ENCODE peak calls at places on chromosomes 16 and 17, in nine cellular contexts. E is CD4-positive, alpha-beta T cell; M is activated CD8-positive, alpha-beta T cell treated with anti-CD3 and anti-CD28 coated beads for 36 hours; Z is fibroblast of the aortic adventitia; D is Calu3; R is AG09319; A is GM10248; J is suprapubic skin; P is sigmoid colon. Y is an unnamed sample.

GRCh38 chr16:27579086-27579980 is 29.4 kb downstream of the KATNIP start:
- DNase-seq in R (peak), M (no peak), A (no peak), Z (peak), E (no peak), J (no peak), D (no peak), P (peak), Y (no peak)

GRCh38 chr17:4357671-4358070 is 8.8 kb downstream of the UBE2G1 start:
- DNase-seq in M (no peak), P (no peak), J (no peak), D (no peak), A (no peak), E (no peak), R (no peak), Z (no peak), Y (no peak)

GRCh38 chr16:81730090-81731051 is 48.7 kb upstream of the PLCG2 start:
- DNase-seq in M (peak), E (no peak), J (peak), A (peak), P (peak), R (no peak), Z (peak), D (peak), Y (no peak)

GRCh38 chr16:25390761-25391160 is 133.1 kb upstream of the ZKSCAN2 start:
- DNase-seq in E (no peak), A (no peak), Z (no peak), P (no peak), D (no peak), M (peak), R (no peak), J (no peak), Y (no peak)

GRCh38 chr16:24718967-24719521 is 10.4 kb upstream of the TNRC6A start:
- DNase-seq in A (no peak), Z (no peak), J (no peak), P (no peak), E (no peak), R (no peak), M (no peak), D (no peak), Y (no peak)

GRCh38 chr16:3045758-3046505 is 429 bp upstream of the MMP25 start:
- DNase-seq in D (no peak), P (no peak), E (no peak), J (no peak), A (peak), Z (no peak), R (no peak), M (no peak), Y (no peak)

GRCh38 chr17:4043862-4044261 is 79.6 kb upstream of the ATP2A3 start:
- DNase-seq in A (no peak), J (no peak), Z (no peak), R (no peak), E (peak), M (peak), D (no peak), P (no peak), Y (no peak)

GRCh38 chr17:76404976-76405563 is 20.7 kb downstream of the SPHK1 start:
- DNase-seq in E (no peak), J (no peak), M (no peak), Z (no peak), D (no peak), R (no peak), A (no peak), P (no peak), Y (peak)

GRCh38 chr16:47358816-47359215 is 102.0 kb downstream of the ITFG1 start:
- DNase-seq in M (no peak), R (no peak), P (no peak), J (no peak), E (no peak), D (no peak), Z (no peak), A (no peak), Y (no peak)

GRCh38 chr16:57875347-57875746 is 73.1 kb upstream of the KIFC3 start:
- DNase-seq in A (no peak), R (no peak), D (no peak), J (no peak), M (no peak), Z (no peak), E (no peak), P (no peak), Y (no peak)

GRCh38 chr17:50022463-50023130 is 27.6 kb upstream of the DLX3 start:
- DNase-seq in Z (no peak), J (no peak), P (no peak), D (no peak), M (no peak), E (no peak), A (no peak), R (no peak), Y (no peak)

GRCh38 chr16:27402964-27403600 is 1.1 kb downstream of the IL21R start:
- DNase-seq in J (no peak), R (no peak), D (no peak), A (peak), P (no peak), Z (no peak), M (peak), E (peak), Y (no peak)

GRCh38 chr16:25235991-25236390 is 19.2 kb downstream of the AQP8 start:
- DNase-seq in M (no peak), J (no peak), P (no peak), E (no peak), Z (no peak), D (no peak), R (no peak), A (no peak), Y (no peak)

GRCh38 chr17:79680381-79680780 is 50.4 kb upstream of the ENPP7 start:
- DNase-seq in E (no peak), M (no peak), R (no peak), Z (no peak), D (no peak), J (no peak), P (no peak), A (no peak), Y (no peak)

GRCh38 chr17:6439951-6440350 is 4.3 kb upstream of the PIMREG start:
- DNase-seq in M (no peak), E (no peak), J (no peak), A (no peak), Z (no peak), D (no peak), P (no peak), R (no peak), Y (no peak)

GRCh38 chr16:64910351-64910750 is 211.5 kb downstream of the CDH11 start:
- DNase-seq in Z (peak), A (no peak), M (no peak), D (no peak), E (no peak), R (peak), J (no peak), P (no peak), Y (peak)

GRCh38 chr17:79935197-79935844 is 96.1 kb upstream of the CBX4 start:
- DNase-seq in M (no peak), P (no peak), J (no peak), E (no peak), R (no peak), D (no peak), Z (no peak), A (no peak), Y (no peak)

GRCh38 chr17:76270770-76271668 is 5.9 kb downstream of the UBALD2 start:
- DNase-seq in M (peak), P (no peak), E (no peak), R (no peak), D (no peak), A (no peak), Z (no peak), J (no peak), Y (no peak)

GRCh38 chr16:1497014-1497598 is 3.9 kb downstream of the TELO2 start:
- DNase-seq in E (no peak), M (no peak), A (no peak), R (no peak), P (peak), J (no peak), D (no peak), Z (no peak), Y (no peak)

GRCh38 chr17:29623283-29623647 is 553 bp upstream of the CORO6 start:
- DNase-seq in P (no peak), J (no peak), D (no peak), Z (no peak), A (no peak), R (no peak), E (no peak), M (no peak), Y (no peak)

GRCh38 chr17:29627951-29628350 is 5.2 kb upstream of the CORO6 start:
- DNase-seq in M (no peak), A (no peak), D (no peak), E (no peak), R (no peak), Z (no peak), P (no peak), J (no peak), Y (no peak)

GRCh38 chr17:29624586-29624985 is 1.9 kb upstream of the CORO6 start:
- DNase-seq in A (no peak), M (peak), J (no peak), E (no peak), D (no peak), R (no peak), P (peak), Z (no peak), Y (no peak)

GRCh38 chr17:29622337-29623282 is at the start of gene CORO6:
- DNase-seq in E (peak), R (no peak), M (peak), Z (peak), J (peak), D (peak), A (peak), P (peak), Y (no peak)

DNA sequence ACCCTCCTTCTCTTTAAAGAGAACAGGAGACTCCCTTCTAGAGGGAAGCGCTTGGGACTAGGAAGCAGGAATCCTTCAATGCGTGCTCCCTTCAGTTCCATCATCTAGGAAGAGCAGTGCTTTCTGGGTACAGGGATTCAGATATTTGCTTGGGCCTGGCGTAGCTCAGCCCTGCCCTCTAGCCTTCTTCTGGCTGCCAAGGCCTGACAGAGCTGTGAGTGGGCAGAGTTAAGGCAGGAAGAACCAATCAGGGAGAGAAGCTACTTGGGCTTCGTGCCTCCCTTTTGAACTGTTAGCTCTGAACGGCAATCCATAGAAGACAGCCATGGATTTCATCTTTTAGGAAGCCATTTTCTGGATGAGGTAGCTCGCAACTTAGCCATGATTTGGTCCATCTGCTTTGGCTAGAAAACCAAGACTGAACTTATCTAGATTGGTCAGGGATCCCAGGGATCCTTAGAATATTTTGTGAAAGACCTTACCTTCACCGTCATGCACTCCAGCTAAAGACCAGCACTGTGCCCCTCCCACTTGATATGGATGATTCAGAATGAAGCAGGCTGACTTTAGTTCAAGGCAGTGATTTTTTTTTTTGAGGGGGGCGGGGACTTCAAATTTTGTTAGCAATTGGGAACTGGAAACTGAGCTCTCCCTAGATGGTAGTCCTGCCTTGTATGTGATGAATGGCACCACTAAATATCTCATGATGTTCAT is 2.5 kb upstream of the CORO6 start:
- DNase-seq in A (no peak), Z (peak), D (no peak), P (peak), E (no peak), M (no peak), J (peak), R (no peak), Y (no peak)
- TF ChIP-seq CTCF in A (no peak), Z (peak), D (no peak), P (no peak), E (no peak), M (no peak), J (no peak), R (peak), Y (no peak)

GRCh38 chr17:11245792-11246191 is 4.8 kb downstream of the SHISA6 start:
- DNase-seq in M (no peak), J (no peak), Z (no peak), D (no peak), R (no peak), P (no peak), E (no peak), A (no peak), Y (no peak)

DNA sequence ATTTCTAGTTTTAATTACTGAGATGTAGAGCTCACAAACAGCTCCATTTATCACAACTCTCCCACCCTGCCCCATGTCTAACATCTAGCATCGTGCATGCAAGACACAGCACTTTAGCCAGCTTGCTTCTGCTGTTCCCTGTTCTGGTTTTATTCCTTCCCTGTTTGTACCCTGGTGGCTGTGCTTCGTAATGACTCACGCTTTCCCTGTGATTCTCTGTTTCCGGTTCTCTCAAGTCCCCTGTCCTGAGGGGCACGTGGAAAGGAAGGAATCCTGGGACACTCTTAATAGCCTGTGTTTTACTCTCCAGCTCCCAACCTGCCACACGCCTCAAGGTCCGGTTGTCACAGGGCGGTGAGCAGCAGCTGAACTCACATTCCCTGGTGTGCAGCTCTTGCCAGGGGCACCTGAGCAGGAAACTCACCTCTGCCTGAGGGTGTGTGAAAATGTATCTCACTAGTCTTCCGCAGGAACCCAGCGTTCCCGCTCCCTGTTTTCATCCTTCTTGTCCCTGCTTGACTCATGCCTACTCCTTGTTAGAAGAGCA is 10.6 kb downstream of the SHISA6 start:
- DNase-seq in A (no peak), P (no peak), M (no peak), Z (no peak), J (no peak), R (no peak), D (no peak), E (no peak), Y (no peak)
- TF ChIP-seq CTCF in A (no peak), P (no peak), M (no peak), Z (no peak), J (no peak), R (no peak), D (no peak), E (no peak), Y (no peak)

DNA sequence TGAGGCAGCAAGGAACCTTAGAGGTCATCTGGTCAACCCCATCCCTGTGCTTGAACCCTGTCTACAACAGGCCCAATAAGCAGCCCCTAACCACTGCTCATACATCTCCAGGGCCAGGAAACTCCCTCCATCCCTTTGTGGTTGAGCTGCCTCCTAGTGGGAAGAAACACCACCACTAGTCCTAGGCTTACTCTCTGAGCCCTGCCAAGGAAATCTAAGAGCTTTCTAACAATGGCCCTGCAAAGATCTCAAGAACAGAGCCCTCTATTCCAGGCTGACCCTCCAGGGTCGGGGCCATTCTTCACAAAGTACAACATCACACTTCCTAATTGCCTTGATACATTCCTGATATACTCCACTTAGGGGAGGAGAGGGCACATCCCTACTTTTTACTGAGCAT is 5.8 kb downstream of the ACLY start:
- DNase-seq in P (no peak), A (no peak), Z (no peak), E (no peak), D (no peak), R (no peak), M (no peak), J (no peak), Y (no peak)
- TF ChIP-seq CTCF in P (no peak), A (no peak), Z (peak), E (no peak), D (no peak), R (no peak), M (no peak), J (no peak), Y (peak)

GRCh38 chr17:73643846-73644144 is 450 bp downstream of the SDK2 start:
- DNase-seq in J (no peak), A (no peak), M (no peak), P (no peak), Z (no peak), E (no peak), D (no peak), R (no peak), Y (no peak)

GRCh38 chr17:73644145-73645049 is at the start of gene SDK2:
- DNase-seq in Z (no peak), P (no peak), M (no peak), E (no peak), D (peak), J (no peak), A (no peak), R (no peak), Y (no peak)

GRCh38 chr17:73641779-73642580 is 2.3 kb downstream of the SDK2 start:
- DNase-seq in R (no peak), J (peak), P (no peak), A (no peak), D (no peak), Z (no peak), E (no peak), M (no peak), Y (no peak)

GRCh38 chr17:73642659-73643011 is 1.6 kb downstream of the SDK2 start:
- DNase-seq in Z (no peak), D (no peak), A (no peak), R (no peak), J (no peak), P (no peak), M (no peak), E (no peak), Y (no peak)

DNA sequence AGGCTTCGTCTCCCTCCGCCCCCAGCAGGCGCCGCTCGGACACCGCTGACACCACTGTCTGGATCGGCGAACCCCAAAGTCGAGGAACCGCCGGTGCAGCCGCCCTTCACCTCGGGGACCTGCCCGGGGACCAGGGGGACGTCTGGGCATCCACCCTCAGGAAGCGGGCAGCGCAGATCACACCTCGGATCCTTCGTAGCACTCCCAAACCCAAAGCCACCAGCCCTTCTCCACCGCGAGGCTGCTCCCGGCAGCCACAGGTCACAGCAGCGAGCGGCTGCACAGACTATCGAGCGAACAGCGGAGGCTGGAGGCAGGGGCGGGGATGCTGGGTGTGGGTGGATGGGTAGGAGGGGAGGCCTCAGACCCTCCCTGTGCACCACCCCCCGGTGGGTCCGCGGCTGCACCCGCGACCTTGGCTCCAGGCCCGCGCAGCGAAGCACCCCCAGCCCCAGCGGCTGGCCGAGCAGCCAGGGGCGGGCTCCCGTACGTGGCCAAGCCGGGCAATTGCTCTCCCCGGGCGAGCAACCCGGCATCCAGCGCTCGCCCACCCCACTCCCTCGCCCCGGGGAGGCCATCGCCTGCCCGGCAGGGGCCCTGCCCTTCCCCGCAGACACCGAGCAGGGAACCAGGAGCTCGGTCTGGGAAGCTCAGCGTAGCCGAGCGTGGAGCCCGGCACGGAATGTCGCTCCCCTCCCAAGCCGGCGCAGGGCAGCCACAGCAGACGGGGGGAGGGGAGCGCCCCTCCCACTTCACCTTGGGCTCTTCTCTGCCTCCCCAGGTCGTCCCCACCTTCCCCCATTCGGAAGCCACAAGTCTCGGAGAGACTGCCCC is 1.0 kb downstream of the SDK2 start:
- DNase-seq in E (no peak), M (peak), R (no peak), Z (no peak), P (no peak), J (no peak), A (no peak), D (peak), Y (no peak)
- TF ChIP-seq CTCF in E (no peak), M (no peak), R (no peak), Z (no peak), P (no peak), J (no peak), A (peak), D (no peak), Y (peak)

DNA sequence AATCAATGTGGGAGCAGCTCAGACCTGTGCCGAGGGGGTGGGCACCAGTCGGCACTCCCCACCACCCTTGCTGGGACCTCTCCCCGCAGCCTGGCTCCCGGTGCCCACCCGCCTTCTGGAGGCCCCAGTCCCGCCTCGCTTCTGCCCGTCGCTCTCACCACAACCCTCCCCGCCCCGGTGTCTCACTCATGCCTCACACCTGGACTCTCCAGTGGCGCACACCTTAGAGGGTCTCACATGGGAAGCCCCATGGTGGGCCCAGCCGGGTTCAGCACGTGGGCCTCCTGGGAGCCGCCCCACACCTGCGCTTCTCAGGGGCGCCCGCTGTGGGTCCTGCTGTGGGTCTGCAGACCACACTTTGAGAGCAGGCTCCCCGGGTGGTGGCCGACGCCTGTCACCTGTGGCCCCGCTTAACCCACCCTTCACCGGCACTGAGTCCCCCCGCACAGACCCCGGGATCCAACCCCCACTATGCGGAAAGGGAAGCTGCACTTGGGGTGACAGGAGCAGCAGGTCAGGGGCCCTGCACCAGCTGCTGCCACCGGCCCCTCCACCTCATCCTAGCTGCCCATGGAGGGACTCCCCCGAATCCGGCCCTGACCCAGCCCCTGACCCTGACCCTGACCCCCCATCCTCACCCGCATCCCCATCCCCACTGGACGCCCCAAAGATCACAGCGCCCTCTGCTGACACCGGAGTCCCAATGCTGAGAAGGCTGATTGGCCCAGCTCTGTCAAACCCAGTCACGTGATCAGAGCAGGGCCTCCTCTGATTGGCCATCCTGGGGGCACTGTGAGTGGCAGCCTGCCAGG is 27.4 kb upstream of the SLC38A10 start:
- DNase-seq in M (peak), P (no peak), D (no peak), A (peak), E (no peak), J (no peak), R (no peak), Z (no peak), Y (no peak)
- TF ChIP-seq CTCF in M (no peak), P (peak), D (no peak), A (peak), E (no peak), J (peak), R (peak), Z (peak), Y (peak)